ENCODE peak calls at places on chromosomes 12 and 14, in ten cellular contexts. O is SK-N-SH, A is transverse colon, Z is GM23338, G is stomach, H is upper lobe of left lung, Q is suprapubic skin, W is Panc1, N is HL-60, M is spleen. U is an unnamed sample.
A peak's percentile ranks its signal among the peaks of the same experiment; 100 is the strongest.

GRCh38 chr14:106883218-106883692 is 1356.9 kb downstream of the TMEM121 start:
- DNase-seq in O (peak; percentile 27), A (no peak), Z (peak; percentile 1), G (no peak), H (peak; percentile 88), Q (no peak), W (no peak), N (peak; percentile 45), M (peak; percentile 85), U (no peak)

GRCh38 chr14:104507443-104507842 is 72.1 kb upstream of the C14orf180 start:
- DNase-seq in O (peak; percentile 85), A (no peak), Z (no peak), G (no peak), H (no peak), Q (no peak), W (no peak), N (no peak), M (no peak), U (no peak)

GRCh38 chr12:29863665-29864064 is 79.9 kb upstream of the TMTC1 start:
- DNase-seq in O (no peak), A (no peak), Z (peak; percentile 23), G (no peak), H (no peak), Q (no peak), W (no peak), N (no peak), M (no peak), U (no peak)

GRCh38 chr12:4849024-4849594 is 60.6 kb upstream of the KCNA1 start:
- DNase-seq in O (peak; percentile 54), A (no peak), Z (peak; percentile 35), G (no peak), H (no peak), Q (no peak), W (peak; percentile 17), N (no peak), M (no peak), U (no peak)

GRCh38 chr12:22598763-22599161 is 26.2 kb upstream of the ETNK1 start:
- DNase-seq in O (no peak), A (no peak), Z (no peak), G (no peak), H (no peak), Q (no peak), W (no peak), N (no peak), M (no peak), U (no peak)

GRCh38 chr14:36254020-36254614 is 66.3 kb downstream of the MBIP start:
- DNase-seq in O (no peak), A (no peak), Z (peak; percentile 76), G (no peak), H (no peak), Q (no peak), W (no peak), N (no peak), M (no peak), U (no peak)

GRCh38 chr12:39846304-39846703 is 226.7 kb upstream of the ABCD2 start:
- DNase-seq in O (no peak), A (no peak), Z (no peak), G (no peak), H (no peak), Q (no peak), W (no peak), N (peak; percentile 75), M (no peak), U (no peak)

GRCh38 chr12:22543246-22544037 is 900 bp downstream of the C2CD5 start:
- DNase-seq in O (no peak), A (peak; percentile 82), Z (peak; percentile 44), G (peak; percentile 58), H (peak; percentile 90), Q (peak; percentile 83), W (no peak), N (peak; percentile 30), M (peak; percentile 93), U (peak; percentile 12)

GRCh38 chr12:126907900-126908764 is 1358.8 kb upstream of the TMEM132C start:
- DNase-seq in O (no peak), A (no peak), Z (no peak), G (no peak), H (no peak), Q (no peak), W (no peak), N (no peak), M (no peak), U (no peak)

GRCh38 chr12:77845831-77846230 is 15.1 kb downstream of the NAV3 start:
- DNase-seq in O (no peak), A (no peak), Z (no peak), G (no peak), H (no peak), Q (no peak), W (no peak), N (no peak), M (no peak), U (no peak)

GRCh38 chr12:99918003-99918402 is 66.7 kb downstream of the ANKS1B start:
- DNase-seq in O (no peak), A (no peak), Z (no peak), G (no peak), H (no peak), Q (no peak), W (no peak), N (no peak), M (no peak), U (no peak)

GRCh38 chr12:981956-982355 is 9.1 kb upstream of the ERC1 start:
- DNase-seq in O (no peak), A (no peak), Z (no peak), G (no peak), H (no peak), Q (no peak), W (no peak), N (no peak), M (no peak), U (no peak)

GRCh38 chr14:76918751-76919421 is 92.7 kb downstream of the LRRC74A start:
- DNase-seq in O (peak; percentile 74), A (peak; percentile 89), Z (peak; percentile 75), G (peak; percentile 97), H (peak; percentile 95), Q (peak; percentile 96), W (peak; percentile 74), N (peak; percentile 42), M (peak; percentile 88), U (no peak)

GRCh38 chr14:64447890-64448667 is 17.2 kb upstream of the AKAP5 start:
- DNase-seq in O (no peak), A (no peak), Z (no peak), G (no peak), H (no peak), Q (no peak), W (no peak), N (no peak), M (peak; percentile 62), U (no peak)

GRCh38 chr14:100341301-100342031 is 18.3 kb downstream of the SLC25A47 start:
- DNase-seq in O (peak; percentile 14), A (no peak), Z (no peak), G (peak; percentile 41), H (no peak), Q (peak; percentile 65), W (no peak), N (peak; percentile 84), M (peak; percentile 74), U (no peak)

DNA sequence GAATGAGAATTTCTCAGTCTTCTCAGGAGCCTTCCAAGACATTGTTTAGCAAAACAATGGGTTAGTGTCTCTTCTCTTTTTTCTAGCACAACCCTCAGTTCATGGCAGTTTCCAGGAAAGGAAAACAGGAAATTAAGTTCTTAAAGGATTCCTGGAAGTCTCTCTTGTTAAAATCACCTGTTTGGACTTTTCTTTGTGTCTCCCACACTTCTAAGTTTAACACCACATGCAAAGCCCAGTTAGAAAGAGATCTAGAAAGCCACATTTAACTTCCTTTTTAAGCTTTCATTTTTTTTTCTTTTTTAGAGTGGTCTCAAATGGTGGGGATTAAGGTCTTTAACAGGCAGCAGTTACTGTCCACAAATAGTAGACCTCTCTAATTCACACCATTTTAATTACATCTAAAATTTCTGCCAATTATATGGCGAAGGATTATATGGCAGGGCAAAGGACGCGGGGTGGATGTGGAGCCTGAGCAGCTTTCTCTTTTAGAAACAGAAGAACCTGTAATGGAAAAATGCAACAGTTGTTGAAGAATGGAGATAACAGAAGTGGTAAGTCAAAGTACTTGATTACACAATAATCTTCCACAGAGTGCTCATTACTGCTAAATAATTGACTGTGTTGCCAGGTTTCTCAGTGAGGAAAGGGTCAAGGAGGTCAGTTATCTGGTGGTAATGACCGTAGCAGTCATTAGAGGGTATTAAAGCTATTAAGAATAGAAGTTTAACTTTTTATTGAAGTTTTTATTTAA is 298.6 kb downstream of the AKAP6 start:
- DNase-seq in O (no peak), A (no peak), Z (no peak), G (no peak), H (no peak), Q (no peak), W (no peak), N (no peak), M (no peak), U (no peak)
- TF ChIP-seq POLR2AphosphoS5 in O (no peak), A (no peak), Z (no peak), G (no peak), H (no peak), Q (no peak), W (no peak), N (no peak), M (no peak), U (no peak)

GRCh38 chr14:72970058-72970630 is 43.9 kb downstream of the DCAF4 start:
- DNase-seq in O (no peak), A (no peak), Z (no peak), G (no peak), H (no peak), Q (no peak), W (no peak), N (no peak), M (peak; percentile 47), U (no peak)
- TF ChIP-seq POLR2AphosphoS5 in O (no peak), A (no peak), Z (no peak), G (no peak), H (no peak), Q (no peak), W (no peak), N (no peak), M (no peak), U (no peak)

DNA sequence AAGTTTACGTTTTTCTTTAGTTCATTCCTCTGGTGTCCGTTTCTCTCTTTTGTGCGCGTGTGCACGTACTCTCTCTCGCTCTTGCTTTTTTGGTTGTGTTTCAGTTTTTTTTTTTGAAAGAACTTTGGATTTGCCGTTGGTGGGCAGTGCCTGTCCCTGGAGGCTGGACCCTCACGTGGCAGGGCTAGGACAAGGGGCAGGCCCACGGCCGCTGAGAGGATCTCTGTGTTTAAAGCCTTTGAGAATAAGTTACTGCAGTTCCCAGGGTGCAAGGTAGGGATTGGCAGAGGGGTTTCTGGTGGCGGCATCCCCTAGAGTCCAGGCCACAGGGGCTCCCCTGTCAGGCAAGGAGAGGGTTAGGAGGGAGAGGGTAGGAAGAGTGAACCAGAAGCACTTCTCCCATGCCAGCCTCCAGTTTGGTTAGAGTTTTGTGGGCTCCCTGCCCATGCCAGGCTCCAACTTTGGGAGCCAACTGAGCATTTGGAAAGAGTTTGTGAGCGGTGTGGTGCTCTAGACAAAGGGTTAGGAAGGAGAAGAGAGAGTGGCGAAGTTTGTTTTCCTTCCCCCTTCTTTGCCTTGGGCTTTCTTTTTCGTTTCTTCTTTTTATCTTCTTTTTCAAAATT is 30.6 kb downstream of the ZFHX2 start:
- DNase-seq in O (no peak), A (no peak), Z (no peak), G (no peak), H (no peak), Q (no peak), W (no peak), N (no peak), M (no peak), U (no peak)
- TF ChIP-seq POLR2AphosphoS5 in O (no peak), A (no peak), Z (no peak), G (no peak), H (no peak), Q (no peak), W (no peak), N (no peak), M (no peak), U (no peak)

GRCh38 chr14:75147423-75148071 is 20.7 kb upstream of the NEK9 start:
- DNase-seq in O (no peak), A (peak; percentile 53), Z (peak; percentile 81), G (peak; percentile 69), H (no peak), Q (peak; percentile 91), W (no peak), N (peak; percentile 79), M (peak; percentile 80), U (no peak)
- TF ChIP-seq POLR2AphosphoS5 in O (no peak), A (no peak), Z (no peak), G (peak; percentile 60), H (no peak), Q (peak; percentile 81), W (no peak), N (no peak), M (peak; percentile 41), U (no peak)

U was measured in GM12892.